ENCODE peak calls at places on chromosomes 16 and 17, in seven cellular contexts. C, H, Z, W, O, V and F are unnamed samples.

GRCh38 chr17:33240397-33240796 is 52.7 kb downstream of the ASIC2 start:
- DNase-seq in C (no peak), H (no peak), Z (no peak), W (no peak), O (no peak), V (no peak), F (no peak)

GRCh38 chr16:14369734-14370598 is 260.1 kb downstream of the PARN start:
- DNase-seq in C (no peak), H (no peak), Z (no peak), W (no peak), O (no peak), V (no peak), F (peak; percentile 77)

GRCh38 chr16:88329726-88330700 is 52.7 kb upstream of the ZNF469 start:
- DNase-seq in C (no peak), H (no peak), Z (no peak), W (no peak), O (no peak), V (no peak), F (no peak)

GRCh38 chr17:74203439-74204240 is at the start of gene RPL38:
- DNase-seq in C (peak; percentile 96), H (peak; percentile 91), Z (peak; percentile 97), W (peak; percentile 97), O (peak; percentile 75), V (peak; percentile 91), F (peak; percentile 95)

GRCh38 chr16:89534147-89534788 is 26.1 kb downstream of the SPG7 start:
- DNase-seq in C (peak; percentile 73), H (no peak), Z (no peak), W (peak; percentile 84), O (no peak), V (no peak), F (no peak)

GRCh38 chr17:80969030-80969673 is 22.5 kb upstream of the CHMP6 start:
- DNase-seq in C (no peak), H (no peak), Z (no peak), W (no peak), O (no peak), V (no peak), F (no peak)

GRCh38 chr16:51666821-51667220 is 515.8 kb upstream of the SALL1 start:
- DNase-seq in C (no peak), H (no peak), Z (peak; percentile 64), W (no peak), O (no peak), V (no peak), F (no peak)

GRCh38 chr16:68920349-68920748 is 77.0 kb downstream of the TANGO6 start:
- DNase-seq in C (no peak), H (no peak), Z (no peak), W (no peak), O (no peak), V (no peak), F (no peak)

GRCh38 chr16:84566580-84567244 is 51.2 kb downstream of the COTL1 start:
- DNase-seq in C (no peak), H (no peak), Z (no peak), W (no peak), O (no peak), V (no peak), F (no peak)

GRCh38 chr16:66223176-66223780 is 143.2 kb upstream of the CDH5 start:
- DNase-seq in C (no peak), H (no peak), Z (no peak), W (peak; percentile 14), O (no peak), V (no peak), F (peak; percentile 74)

GRCh38 chr16:31472559-31473203 is 729 bp downstream of the TGFB1I1 start:
- DNase-seq in C (no peak), H (no peak), Z (peak; percentile 73), W (peak; percentile 92), O (no peak), V (peak; percentile 83), F (peak; percentile 72)

GRCh38 chr17:73549841-73550430 is 94.3 kb downstream of the SDK2 start:
- DNase-seq in C (no peak), H (no peak), Z (no peak), W (no peak), O (no peak), V (peak; percentile 29), F (no peak)

GRCh38 chr17:81536299-81537290 is 8.4 kb downstream of the FSCN2 start:
- DNase-seq in C (no peak), H (no peak), Z (no peak), W (peak; percentile 33), O (no peak), V (no peak), F (no peak)

GRCh38 chr16:17101646-17102045 is 369.1 kb downstream of the XYLT1 start:
- DNase-seq in C (no peak), H (no peak), Z (no peak), W (no peak), O (no peak), V (peak; percentile 16), F (no peak)

GRCh38 chr17:45335721-45336120 is 18.9 kb upstream of the MAP3K14 start:
- DNase-seq in C (no peak), H (no peak), Z (no peak), W (no peak), O (no peak), V (no peak), F (no peak)

GRCh38 chr17:39676198-39676819 is 8.1 kb downstream of the PNMT start:
- DNase-seq in C (peak; percentile 76), H (peak; percentile 36), Z (no peak), W (no peak), O (no peak), V (no peak), F (no peak)

GRCh38 chr17:34733351-34733750 is 154.0 kb downstream of the TMEM132E start:
- DNase-seq in C (no peak), H (no peak), Z (no peak), W (no peak), O (no peak), V (no peak), F (no peak)

GRCh38 chr16:23670137-23670776 is 8.4 kb upstream of the PLK1 start:
- DNase-seq in C (no peak), H (peak; percentile 58), Z (peak; percentile 62), W (peak; percentile 83), O (no peak), V (no peak), F (peak; percentile 51)

GRCh38 chr17:8947201-8947600 is 18.3 kb downstream of the PIK3R5 start:
- DNase-seq in C (no peak), H (no peak), Z (no peak), W (no peak), O (no peak), V (no peak), F (no peak)

GRCh38 chr17:79989106-79989835 is 46.4 kb downstream of the TBC1D16 start:
- DNase-seq in C (no peak), H (no peak), Z (no peak), W (no peak), O (no peak), V (no peak), F (no peak)

GRCh38 chr17:1580979-1581676 is 18.5 kb upstream of the PITPNA start:
- DNase-seq in C (no peak), H (no peak), Z (no peak), W (no peak), O (no peak), V (no peak), F (no peak)

GRCh38 chr17:19752216-19753048 is 4.3 kb upstream of the ALDH3A1 start:
- DNase-seq in C (no peak), H (no peak), Z (no peak), W (no peak), O (no peak), V (no peak), F (no peak)

GRCh38 chr17:6420173-6420641 is 14.7 kb downstream of the AIPL1 start:
- DNase-seq in C (no peak), H (no peak), Z (no peak), W (no peak), O (no peak), V (peak; percentile 42), F (no peak)

GRCh38 chr17:31598921-31599571 is 207.6 kb downstream of the RAB11FIP4 start:
- DNase-seq in C (no peak), H (no peak), Z (no peak), W (no peak), O (no peak), V (no peak), F (no peak)

GRCh38 chr16:51408357-51408756 is 257.3 kb upstream of the SALL1 start:
- DNase-seq in C (no peak), H (no peak), Z (no peak), W (peak; percentile 48), O (no peak), V (no peak), F (peak; percentile 25)

GRCh38 chr16:85114909-85115567 is 2.8 kb upstream of the CIBAR2 start:
- DNase-seq in C (peak; percentile 86), H (peak; percentile 83), Z (peak; percentile 52), W (peak; percentile 75), O (peak; percentile 26), V (peak; percentile 90), F (peak; percentile 75)

GRCh38 chr16:11171448-11171709 is 84.6 kb downstream of the SOCS1 start:
- DNase-seq in C (no peak), H (no peak), Z (no peak), W (no peak), O (no peak), V (no peak), F (no peak)